ENCODE peak calls at places on chromosome 11, in eight cellular contexts. One of them, this sample, is unnamed.

GRCh38 chr11:296206-296975 is 2.9 kb downstream of the IFITM5 start:
- DNase-seq in colonic mucosa: no peak
- DNase-seq in adrenal gland: no peak
- DNase-seq in transverse colon: no peak
- DNase-seq in small intestine: no peak
- DNase-seq in psoas muscle: peak; percentile 46
- DNase-seq in tibial artery: peak; percentile 60
- DNase-seq in heart left ventricle: no peak
- DNase-seq in this sample: no peak

GRCh38 chr11:19565639-19566038 is 147.0 kb upstream of the NAV2 start:
- DNase-seq in colonic mucosa: no peak
- DNase-seq in adrenal gland: no peak
- DNase-seq in transverse colon: no peak
- DNase-seq in small intestine: no peak
- DNase-seq in psoas muscle: no peak
- DNase-seq in tibial artery: no peak
- DNase-seq in heart left ventricle: no peak
- DNase-seq in this sample: no peak

GRCh38 chr11:57635236-57635635 is 14.5 kb downstream of the YPEL4 start:
- DNase-seq in colonic mucosa: no peak
- DNase-seq in adrenal gland: no peak
- DNase-seq in transverse colon: no peak
- DNase-seq in small intestine: no peak
- DNase-seq in psoas muscle: no peak
- DNase-seq in tibial artery: no peak
- DNase-seq in heart left ventricle: no peak
- DNase-seq in this sample: no peak

GRCh38 chr11:113137735-113138529 is 176.5 kb upstream of the TTC12 start:
- DNase-seq in colonic mucosa: no peak
- DNase-seq in adrenal gland: no peak
- DNase-seq in transverse colon: no peak
- DNase-seq in small intestine: no peak
- DNase-seq in psoas muscle: no peak
- DNase-seq in tibial artery: no peak
- DNase-seq in heart left ventricle: no peak
- DNase-seq in this sample: no peak

GRCh38 chr11:72534859-72535547 is 100.7 kb upstream of the CLPB start:
- DNase-seq in colonic mucosa: no peak
- DNase-seq in adrenal gland: no peak
- DNase-seq in transverse colon: no peak
- DNase-seq in small intestine: no peak
- DNase-seq in psoas muscle: no peak
- DNase-seq in tibial artery: no peak
- DNase-seq in heart left ventricle: no peak
- DNase-seq in this sample: no peak

GRCh38 chr11:120523196-120523595 is 11.6 kb downstream of the GRIK4 start:
- DNase-seq in colonic mucosa: no peak
- DNase-seq in adrenal gland: no peak
- DNase-seq in transverse colon: no peak
- DNase-seq in small intestine: no peak
- DNase-seq in psoas muscle: no peak
- DNase-seq in tibial artery: no peak
- DNase-seq in heart left ventricle: no peak
- DNase-seq in this sample: no peak

GRCh38 chr11:63837719-63838118 is 1.2 kb upstream of the MARK2 start:
- DNase-seq in colonic mucosa: peak; percentile 53
- DNase-seq in adrenal gland: peak; percentile 65
- DNase-seq in transverse colon: peak; percentile 40
- DNase-seq in small intestine: peak; percentile 35
- DNase-seq in psoas muscle: no peak
- DNase-seq in tibial artery: no peak
- DNase-seq in heart left ventricle: no peak
- DNase-seq in this sample: no peak

GRCh38 chr11:11441091-11441490 is 88.0 kb upstream of the CSNK2A3 start:
- DNase-seq in colonic mucosa: no peak
- DNase-seq in adrenal gland: no peak
- DNase-seq in transverse colon: no peak
- DNase-seq in small intestine: no peak
- DNase-seq in psoas muscle: no peak
- DNase-seq in tibial artery: no peak
- DNase-seq in heart left ventricle: no peak
- DNase-seq in this sample: no peak

GRCh38 chr11:17986007-17986710 is 26.7 kb downstream of the SERGEF start:
- DNase-seq in colonic mucosa: no peak
- DNase-seq in adrenal gland: no peak
- DNase-seq in transverse colon: no peak
- DNase-seq in small intestine: no peak
- DNase-seq in psoas muscle: peak; percentile 62
- DNase-seq in tibial artery: no peak
- DNase-seq in heart left ventricle: no peak
- DNase-seq in this sample: peak; percentile 43

GRCh38 chr11:86658534-86658933 is 13.9 kb downstream of the ME3 start:
- DNase-seq in colonic mucosa: no peak
- DNase-seq in adrenal gland: no peak
- DNase-seq in transverse colon: no peak
- DNase-seq in small intestine: no peak
- DNase-seq in psoas muscle: no peak
- DNase-seq in tibial artery: no peak
- DNase-seq in heart left ventricle: no peak
- DNase-seq in this sample: no peak

GRCh38 chr11:65163684-65164083 is 6.3 kb upstream of the SPDYC start:
- DNase-seq in colonic mucosa: no peak
- DNase-seq in adrenal gland: no peak
- DNase-seq in transverse colon: no peak
- DNase-seq in small intestine: no peak
- DNase-seq in psoas muscle: no peak
- DNase-seq in tibial artery: no peak
- DNase-seq in heart left ventricle: no peak
- DNase-seq in this sample: no peak

GRCh38 chr11:127859941-127860354 is 727.4 kb downstream of the ETS1 start:
- DNase-seq in colonic mucosa: no peak
- DNase-seq in adrenal gland: no peak
- DNase-seq in transverse colon: no peak
- DNase-seq in small intestine: no peak
- DNase-seq in psoas muscle: no peak
- DNase-seq in tibial artery: no peak
- DNase-seq in heart left ventricle: no peak
- DNase-seq in this sample: no peak

GRCh38 chr11:103803062-103803461 is 233.4 kb upstream of the DDI1 start:
- DNase-seq in colonic mucosa: no peak
- DNase-seq in adrenal gland: no peak
- DNase-seq in transverse colon: no peak
- DNase-seq in small intestine: no peak
- DNase-seq in psoas muscle: no peak
- DNase-seq in tibial artery: no peak
- DNase-seq in heart left ventricle: no peak
- DNase-seq in this sample: no peak

GRCh38 chr11:59265735-59266134 is 53.0 kb upstream of the MPEG1 start:
- DNase-seq in colonic mucosa: no peak
- DNase-seq in adrenal gland: no peak
- DNase-seq in transverse colon: no peak
- DNase-seq in small intestine: no peak
- DNase-seq in psoas muscle: no peak
- DNase-seq in tibial artery: no peak
- DNase-seq in heart left ventricle: no peak
- DNase-seq in this sample: no peak

GRCh38 chr11:59262419-59262818 is 49.7 kb upstream of the MPEG1 start:
- DNase-seq in colonic mucosa: no peak
- DNase-seq in adrenal gland: no peak
- DNase-seq in transverse colon: no peak
- DNase-seq in small intestine: no peak
- DNase-seq in psoas muscle: no peak
- DNase-seq in tibial artery: no peak
- DNase-seq in heart left ventricle: no peak
- DNase-seq in this sample: no peak

GRCh38 chr11:59263225-59263894 is 50.6 kb upstream of the MPEG1 start:
- DNase-seq in colonic mucosa: peak; percentile 60
- DNase-seq in adrenal gland: no peak
- DNase-seq in transverse colon: peak; percentile 36
- DNase-seq in small intestine: peak; percentile 20
- DNase-seq in psoas muscle: no peak
- DNase-seq in tibial artery: no peak
- DNase-seq in heart left ventricle: no peak
- DNase-seq in this sample: peak; percentile 28

GRCh38 chr11:59266491-59266890 is 53.8 kb upstream of the MPEG1 start:
- DNase-seq in colonic mucosa: no peak
- DNase-seq in adrenal gland: no peak
- DNase-seq in transverse colon: no peak
- DNase-seq in small intestine: no peak
- DNase-seq in psoas muscle: no peak
- DNase-seq in tibial artery: no peak
- DNase-seq in heart left ventricle: no peak
- DNase-seq in this sample: no peak

GRCh38 chr11:59264736-59265135 is 52.0 kb upstream of the MPEG1 start:
- DNase-seq in colonic mucosa: no peak
- DNase-seq in adrenal gland: no peak
- DNase-seq in transverse colon: no peak
- DNase-seq in small intestine: no peak
- DNase-seq in psoas muscle: no peak
- DNase-seq in tibial artery: no peak
- DNase-seq in heart left ventricle: no peak
- DNase-seq in this sample: no peak
- H3K4me1 ChIP-seq in colonic mucosa: no peaks in the 10 kb centered on the region
- H3K4me1 ChIP-seq in adrenal gland: no peaks in the 10 kb centered on the region
- H3K4me1 ChIP-seq in transverse colon: no peaks in the 10 kb centered on the region
- H3K4me1 ChIP-seq in small intestine: no peaks in the 10 kb centered on the region
- H3K4me1 ChIP-seq in psoas muscle: no peaks in the 10 kb centered on the region
- H3K4me1 ChIP-seq in tibial artery: no peaks in the 10 kb centered on the region
- H3K4me1 ChIP-seq in heart left ventricle: no peaks in the 10 kb centered on the region
- H3K4me1 ChIP-seq in this sample: no peaks in the 10 kb centered on the region

GRCh38 chr11:77820565-77821348 is at the start of the genes AAMDC and RSF1:
- DNase-seq in colonic mucosa: peak; percentile 100
- DNase-seq in adrenal gland: peak; percentile 99
- DNase-seq in transverse colon: peak; percentile 99
- DNase-seq in small intestine: peak; percentile 99
- DNase-seq in psoas muscle: peak; percentile 99
- DNase-seq in tibial artery: peak; percentile 99
- DNase-seq in heart left ventricle: peak; percentile 99
- DNase-seq in this sample: peak; percentile 100
- H3K4me1 ChIP-seq in colonic mucosa: peaks cover 9% of the 10 kb centered on the region
- H3K4me1 ChIP-seq in adrenal gland: peaks cover 18% of the 10 kb centered on the region
- H3K4me1 ChIP-seq in transverse colon: peaks cover 51% of the 10 kb centered on the region
- H3K4me1 ChIP-seq in small intestine: peaks cover 4% of the 10 kb centered on the region
- H3K4me1 ChIP-seq in psoas muscle: peaks cover 36% of the 10 kb centered on the region
- H3K4me1 ChIP-seq in tibial artery: peaks cover 30% of the 10 kb centered on the region
- H3K4me1 ChIP-seq in heart left ventricle: peaks cover 61% of the 10 kb centered on the region
- H3K4me1 ChIP-seq in this sample: peaks cover 18% of the 10 kb centered on the region

DNA sequence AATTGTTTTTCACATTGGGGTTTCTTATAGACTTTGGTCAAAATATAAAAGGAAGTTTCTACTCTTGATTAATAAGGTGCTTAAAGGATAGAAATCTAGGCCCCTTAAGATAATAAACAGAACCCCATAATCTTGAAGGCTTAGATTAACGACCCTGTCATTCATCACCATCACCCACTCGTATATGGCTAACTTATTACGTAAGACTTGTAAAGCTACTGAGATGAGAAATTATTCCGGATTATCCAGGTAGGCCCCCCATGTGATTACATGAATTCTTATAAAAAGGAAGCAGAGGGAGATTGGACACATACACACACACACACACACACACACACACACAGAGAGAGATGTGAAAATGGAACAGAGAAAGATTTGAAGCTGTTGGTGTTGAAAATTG is 1489.2 kb upstream of the TENM4 start:
- DNase-seq in colonic mucosa: no peak
- DNase-seq in adrenal gland: no peak
- DNase-seq in transverse colon: no peak
- DNase-seq in small intestine: no peak
- DNase-seq in psoas muscle: no peak
- DNase-seq in tibial artery: no peak
- DNase-seq in heart left ventricle: no peak
- DNase-seq in this sample: no peak
- H3K4me1 ChIP-seq in colonic mucosa: no peaks in the 10 kb centered on the region
- H3K4me1 ChIP-seq in adrenal gland: no peaks in the 10 kb centered on the region
- H3K4me1 ChIP-seq in transverse colon: no peaks in the 10 kb centered on the region
- H3K4me1 ChIP-seq in small intestine: no peaks in the 10 kb centered on the region
- H3K4me1 ChIP-seq in psoas muscle: no peaks in the 10 kb centered on the region
- H3K4me1 ChIP-seq in tibial artery: no peaks in the 10 kb centered on the region
- H3K4me1 ChIP-seq in heart left ventricle: no peaks in the 10 kb centered on the region
- H3K4me1 ChIP-seq in this sample: no peaks in the 10 kb centered on the region

GRCh38 chr11:75472081-75472732 is 39.2 kb upstream of the KLHL35 start:
- DNase-seq in colonic mucosa: no peak
- DNase-seq in adrenal gland: no peak
- DNase-seq in transverse colon: no peak
- DNase-seq in small intestine: no peak
- DNase-seq in psoas muscle: no peak
- DNase-seq in tibial artery: no peak
- DNase-seq in heart left ventricle: no peak
- DNase-seq in this sample: no peak

GRCh38 chr11:75473684-75474083 is 40.7 kb upstream of the KLHL35 start:
- DNase-seq in colonic mucosa: no peak
- DNase-seq in adrenal gland: no peak
- DNase-seq in transverse colon: no peak
- DNase-seq in small intestine: no peak
- DNase-seq in psoas muscle: no peak
- DNase-seq in tibial artery: no peak
- DNase-seq in heart left ventricle: no peak
- DNase-seq in this sample: no peak

GRCh38 chr11:75470681-75471080 is 37.7 kb upstream of the KLHL35 start:
- DNase-seq in colonic mucosa: no peak
- DNase-seq in adrenal gland: no peak
- DNase-seq in transverse colon: no peak
- DNase-seq in small intestine: no peak
- DNase-seq in psoas muscle: no peak
- DNase-seq in tibial artery: no peak
- DNase-seq in heart left ventricle: no peak
- DNase-seq in this sample: no peak

GRCh38 chr11:75469785-75470405 is 36.9 kb upstream of the KLHL35 start:
- DNase-seq in colonic mucosa: no peak
- DNase-seq in adrenal gland: no peak
- DNase-seq in transverse colon: no peak
- DNase-seq in small intestine: no peak
- DNase-seq in psoas muscle: no peak
- DNase-seq in tibial artery: no peak
- DNase-seq in heart left ventricle: no peak
- DNase-seq in this sample: no peak

DNA sequence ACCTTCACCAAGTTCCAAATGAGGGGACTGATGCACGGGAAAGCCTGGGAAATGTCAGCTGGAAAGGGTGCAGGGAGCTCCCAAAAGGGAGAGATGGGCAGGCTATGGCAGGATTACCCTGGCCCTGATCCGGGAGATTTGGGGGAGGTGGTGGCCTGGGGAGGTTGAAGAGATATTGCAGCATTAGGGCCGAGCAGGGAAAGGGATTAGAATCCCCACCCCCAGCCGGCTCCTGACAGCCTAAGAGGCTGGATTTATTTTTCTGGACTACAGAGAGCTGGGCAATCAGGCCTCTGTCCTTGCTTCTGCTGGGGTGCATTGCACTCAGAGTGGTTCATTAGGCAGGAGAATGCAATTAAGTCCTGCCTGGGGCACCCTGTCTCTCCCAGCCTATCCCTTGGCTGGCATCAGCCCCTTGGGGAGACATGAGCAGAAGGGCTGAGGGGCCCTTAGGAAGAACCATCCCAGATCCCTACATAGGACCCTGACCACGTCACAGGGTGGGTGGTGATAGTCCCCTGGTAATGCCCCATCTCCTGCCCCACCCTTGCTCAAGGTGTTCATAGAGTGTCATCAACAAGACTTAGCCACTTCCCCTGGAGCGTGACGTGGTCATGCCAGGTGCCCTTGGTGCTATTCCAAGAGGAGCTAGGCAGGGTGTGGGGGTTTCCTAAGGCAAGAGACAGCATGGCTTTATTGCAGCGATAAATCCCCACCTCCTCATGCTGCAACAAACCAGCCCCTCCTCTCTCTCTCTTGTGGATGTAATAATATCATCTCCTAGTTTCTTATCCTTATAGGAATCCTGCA is 38.3 kb upstream of the KLHL35 start:
- DNase-seq in colonic mucosa: no peak
- DNase-seq in adrenal gland: peak; percentile 83
- DNase-seq in transverse colon: no peak
- DNase-seq in small intestine: no peak
- DNase-seq in psoas muscle: no peak
- DNase-seq in tibial artery: no peak
- DNase-seq in heart left ventricle: no peak
- DNase-seq in this sample: no peak
- H3K4me1 ChIP-seq in colonic mucosa: no peaks in the 10 kb centered on the region
- H3K4me1 ChIP-seq in adrenal gland: peaks cover 7% of the 10 kb centered on the region
- H3K4me1 ChIP-seq in transverse colon: peaks cover 10% of the 10 kb centered on the region
- H3K4me1 ChIP-seq in small intestine: no peaks in the 10 kb centered on the region
- H3K4me1 ChIP-seq in psoas muscle: peaks cover 19% of the 10 kb centered on the region
- H3K4me1 ChIP-seq in tibial artery: no peaks in the 10 kb centered on the region
- H3K4me1 ChIP-seq in heart left ventricle: peaks cover 39% of the 10 kb centered on the region
- H3K4me1 ChIP-seq in this sample: peaks cover 10% of the 10 kb centered on the region